ENCODE peak calls at places on chromosomes 7 and 10, in four cellular contexts. W, R, X and B are unnamed samples.

GRCh38 chr10:75414527-75414926 is 13.0 kb upstream of the ZNF503 start:
- DNase-seq in W (no peak), R (no peak), X (no peak), B (no peak)

GRCh38 chr7:94064541-94065191 is 60.5 kb upstream of the BET1 start:
- DNase-seq in W (no peak), R (no peak), X (no peak), B (no peak)

GRCh38 chr10:69451209-69451783 is at the start of gene TSPAN15:
- DNase-seq in W (peak; percentile 41), R (peak; percentile 87), X (peak; percentile 97), B (peak; percentile 94)

GRCh38 chr7:103524042-103524907 is 78.3 kb upstream of the SLC26A5 start:
- DNase-seq in W (no peak), R (peak; percentile 65), X (peak; percentile 61), B (no peak)

GRCh38 chr7:98661607-98662006 is 44.5 kb downstream of the NPTX2 start:
- DNase-seq in W (no peak), R (no peak), X (no peak), B (no peak)

GRCh38 chr10:60899266-60899665 is 44.7 kb downstream of the RHOBTB1 start:
- DNase-seq in W (no peak), R (no peak), X (no peak), B (no peak)

GRCh38 chr10:131174211-131174565 is 137.3 kb downstream of the TCERG1L start:
- DNase-seq in W (no peak), R (no peak), X (no peak), B (peak; percentile 43)

GRCh38 chr7:13489386-13489785 is 500.1 kb downstream of the ETV1 start:
- DNase-seq in W (no peak), R (no peak), X (no peak), B (peak; percentile 57)

GRCh38 chr10:49177391-49178355 is 10.5 kb downstream of the TMEM273 start:
- DNase-seq in W (no peak), R (no peak), X (peak; percentile 56), B (no peak)

GRCh38 chr10:13913890-13914289 is 327.1 kb downstream of the PRPF18 start:
- DNase-seq in W (no peak), R (no peak), X (peak; percentile 22), B (no peak)

GRCh38 chr7:135189221-135189662 is 18.7 kb upstream of the CYREN start:
- DNase-seq in W (no peak), R (no peak), X (no peak), B (no peak)

GRCh38 chr10:79038841-79039201 is 29.9 kb upstream of the ZMIZ1 start:
- DNase-seq in W (no peak), R (no peak), X (no peak), B (peak; percentile 46)

GRCh38 chr7:90238017-90238416 is 7.0 kb upstream of the CFAP69 start:
- DNase-seq in W (no peak), R (no peak), X (no peak), B (no peak)

GRCh38 chr10:121080324-121080807 is 229.2 kb downstream of the WDR11 start:
- DNase-seq in W (no peak), R (no peak), X (no peak), B (peak; percentile 93)

GRCh38 chr10:120460776-120461175 is 3.7 kb downstream of the PLPP4 start:
- DNase-seq in W (no peak), R (no peak), X (no peak), B (no peak)

GRCh38 chr7:99551329-99551728 is 585 bp downstream of the FAM200A start:
- DNase-seq in W (no peak), R (no peak), X (no peak), B (peak; percentile 11)

GRCh38 chr10:62063795-62064472 is 162.4 kb downstream of the ARID5B start:
- DNase-seq in W (no peak), R (no peak), X (peak; percentile 39), B (no peak)

GRCh38 chr10:126049741-126050140 is 153.4 kb downstream of the FANK1 start:
- DNase-seq in W (no peak), R (no peak), X (no peak), B (no peak)

GRCh38 chr10:15571570-15571969 is 148.2 kb downstream of the ITGA8 start:
- DNase-seq in W (no peak), R (no peak), X (peak; percentile 9), B (no peak)

GRCh38 chr10:118914626-118915025 is 114.9 kb upstream of the NANOS1 start:
- DNase-seq in W (no peak), R (no peak), X (no peak), B (peak; percentile 76)

GRCh38 chr10:103780242-103781149 is 74.9 kb downstream of the SH3PXD2A start:
- DNase-seq in W (no peak), R (no peak), X (no peak), B (no peak)